ENCODE peak calls at places on chromosomes 2 and 18, in seven cellular contexts. I is AG04450, A is Panc1, L is pancreas, C is thoracic aorta, U is GM23338, D is SK-N-SH. Q is an unnamed sample.

GRCh38 chr18:61333271-61333745 is at the start of gene CDH20:
- DNase-seq in I (no peak), A (no peak), L (no peak), C (no peak), U (peak; percentile 86), D (no peak), Q (no peak)

GRCh38 chr2:169562519-169562918 is 11.1 kb downstream of the FASTKD1 start:
- DNase-seq in I (no peak), A (no peak), L (no peak), C (no peak), U (no peak), D (no peak), Q (no peak)

GRCh38 chr18:55893948-55894347 is 306.0 kb upstream of the TCF4 start:
- DNase-seq in I (no peak), A (no peak), L (no peak), C (no peak), U (no peak), D (no peak), Q (no peak)

GRCh38 chr18:3806656-3807055 is 356.7 kb downstream of the TGIF1 start:
- DNase-seq in I (no peak), A (no peak), L (no peak), C (no peak), U (no peak), D (no peak), Q (no peak)

GRCh38 chr2:156356006-156356764 is 23.7 kb upstream of the NR4A2 start:
- DNase-seq in I (no peak), A (no peak), L (no peak), C (no peak), U (no peak), D (no peak), Q (no peak)

GRCh38 chr18:22694954-22695353 is 238.2 kb upstream of the RBBP8 start:
- DNase-seq in I (peak; percentile 81), A (no peak), L (no peak), C (peak; percentile 8), U (peak; percentile 10), D (no peak), Q (no peak)

GRCh38 chr2:66364495-66364992 is 70.4 kb upstream of the MEIS1 start:
- DNase-seq in I (no peak), A (no peak), L (no peak), C (no peak), U (no peak), D (no peak), Q (no peak)

GRCh38 chr2:86055314-86055713 is 50.4 kb downstream of the POLR1A start:
- DNase-seq in I (no peak), A (no peak), L (no peak), C (no peak), U (no peak), D (no peak), Q (no peak)

GRCh38 chr2:208407667-208408066 is 1.1 kb downstream of the PTH2R start:
- DNase-seq in I (no peak), A (no peak), L (peak; percentile 37), C (no peak), U (peak; percentile 69), D (peak; percentile 45), Q (no peak)

GRCh38 chr2:199228887-199229819 is 228.6 kb downstream of the SATB2 start:
- DNase-seq in I (peak; percentile 90), A (peak; percentile 54), L (no peak), C (no peak), U (no peak), D (no peak), Q (no peak)

DNA sequence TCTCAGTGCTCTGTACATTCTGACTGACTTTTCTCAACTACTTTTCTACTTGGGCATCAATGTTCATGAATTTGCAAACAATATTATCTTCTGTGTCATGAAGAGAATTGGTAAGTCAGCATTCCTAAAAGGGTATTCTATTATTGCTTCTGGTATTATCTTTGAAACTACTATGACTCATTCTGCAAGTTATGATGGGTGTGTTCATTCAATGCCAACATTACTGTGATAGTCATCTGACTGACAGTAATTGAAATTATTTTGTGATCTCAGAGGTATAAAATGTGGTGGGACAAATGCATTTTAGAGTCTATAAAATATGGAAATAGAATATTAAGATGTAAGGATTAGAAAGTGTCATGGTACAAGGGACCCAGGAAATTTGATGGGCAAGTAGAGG is 736.0 kb upstream of the CELF4 start:
- DNase-seq in I (no peak), A (no peak), L (no peak), C (no peak), U (no peak), D (no peak), Q (no peak)
- H3K27ac ChIP-seq in I (no peak overlapping the region), A (no peak overlapping the region), L (no peak overlapping the region), C (no peak overlapping the region), U (no peak overlapping the region), D (no peak overlapping the region), Q (no peak overlapping the region)

GRCh38 chr2:24359129-24359528 is 1.2 kb downstream of the ITSN2 start:
- DNase-seq in I (no peak), A (no peak), L (no peak), C (no peak), U (no peak), D (no peak), Q (no peak)
- H3K4me3 ChIP-seq in I (peak overlapping the region; percentile 77), A (peak overlapping the region; percentile 92), L (peak overlapping the region; percentile 99), C (peak overlapping the region; percentile 86), U (peak overlapping the region; percentile 80), D (peak overlapping the region; percentile 91), Q (peak overlapping the region; percentile 96)

GRCh38 chr18:25062720-25063119 is 289.2 kb downstream of the ZNF521 start:
- DNase-seq in I (no peak), A (no peak), L (no peak), C (no peak), U (no peak), D (no peak), Q (no peak)
- TF ChIP-seq CTCF in I (no peak), A (peak; percentile 36), L (no peak), C (no peak), U (peak; percentile 17), D (peak; percentile 6), Q (no peak)

GRCh38 chr2:98685930-98686887 is 44.7 kb downstream of the MGAT4A start:
- DNase-seq in I (no peak), A (no peak), L (no peak), C (no peak), U (no peak), D (no peak), Q (no peak)

DNA sequence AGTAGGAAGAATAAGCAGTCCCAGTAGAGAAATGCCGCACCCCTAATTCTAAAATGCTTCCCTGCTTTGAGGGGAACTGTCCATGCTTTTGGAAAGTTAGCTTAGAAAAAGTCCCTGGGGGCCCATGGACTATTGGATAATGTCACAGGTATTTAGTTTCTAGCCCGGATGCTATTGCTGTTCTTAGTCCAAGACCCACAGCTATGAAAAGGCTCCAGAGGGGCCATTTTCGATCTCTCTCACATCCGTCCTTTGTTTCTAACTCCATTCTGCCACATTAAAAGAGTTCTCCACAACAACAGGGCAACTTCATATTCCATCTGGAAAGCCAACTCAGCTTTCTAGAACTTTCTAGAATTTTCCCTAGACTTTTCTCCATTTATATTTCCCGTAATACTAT is 47.2 kb downstream of the MGAT4A start:
- DNase-seq in I (no peak), A (no peak), L (no peak), C (no peak), U (no peak), D (no peak), Q (no peak)
- H3K27ac ChIP-seq in I (no peak overlapping the region), A (no peak overlapping the region), L (no peak overlapping the region), C (no peak overlapping the region), U (no peak overlapping the region), D (no peak overlapping the region), Q (no peak overlapping the region)

GRCh38 chr2:177289824-177290632 is 25.5 kb upstream of the NFE2L2 start:
- DNase-seq in I (no peak), A (no peak), L (no peak), C (no peak), U (no peak), D (no peak), Q (no peak)
- H3K4me3 ChIP-seq in I (no peak overlapping the region), A (no peak overlapping the region), L (no peak overlapping the region), C (no peak overlapping the region), U (no peak overlapping the region), D (no peak overlapping the region), Q (no peak overlapping the region)

DNA sequence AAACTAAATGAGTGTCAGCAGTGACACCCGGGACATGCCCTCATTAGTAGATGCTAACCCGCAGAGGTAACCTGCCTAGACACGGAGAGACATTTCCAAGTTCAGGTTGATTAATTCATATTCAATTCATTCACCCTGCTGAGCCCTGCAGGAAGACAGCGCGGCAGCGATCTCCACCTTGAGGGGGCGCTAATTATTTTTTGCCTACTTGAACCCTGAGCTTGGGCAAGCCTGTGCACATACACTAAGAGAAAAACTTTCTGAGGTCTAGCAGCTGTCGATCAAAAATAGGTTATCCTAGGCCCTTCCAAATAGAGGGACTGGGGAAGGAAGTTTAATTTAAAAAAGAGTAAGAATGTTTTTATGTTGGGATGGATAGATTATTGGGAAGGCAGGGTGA is 1.3 kb upstream of the LYPD6 start:
- DNase-seq in I (no peak), A (no peak), L (no peak), C (no peak), U (peak; percentile 68), D (peak; percentile 61), Q (no peak)
- TF ChIP-seq CTCF in I (peak; percentile 40), A (peak; percentile 70), L (peak; percentile 33), C (no peak), U (peak; percentile 68), D (peak; percentile 65), Q (no peak)

GRCh38 chr2:68737717-68738116 is 3.1 kb downstream of the ARHGAP25 start:
- DNase-seq in I (no peak), A (no peak), L (no peak), C (no peak), U (no peak), D (no peak), Q (no peak)
- H3K27ac ChIP-seq in I (no peak overlapping the region), A (no peak overlapping the region), L (no peak overlapping the region), C (no peak overlapping the region), U (no peak overlapping the region), D (no peak overlapping the region), Q (peak overlapping the region; percentile 65)

Q was measured in lower lobe of right lung.